ENCODE peak calls at places on chromosomes 13 and 19, in seven cellular contexts. L is GM23248, F is fibroblast of lung, J is brain microvascular endothelial cell, D is cardiac muscle cell, W is lower lobe of right lung, O is thoracic aorta. G is an unnamed sample.

GRCh38 chr13:22848539-22849052 is 332.2 kb upstream of the SGCG start:
- DNase-seq in F (no peak), J (no peak), W (no peak), O (no peak), D (no peak), L (no peak), G (peak)

GRCh38 chr19:33393286-33394005 is 19.9 kb downstream of the CEBPG start:
- DNase-seq in O (no peak), J (no peak), D (no peak), L (peak), F (no peak), W (peak), G (peak)

GRCh38 chr13:34207334-34207733 is 389.4 kb downstream of the RFC3 start:
- DNase-seq in L (peak), W (no peak), D (peak), J (peak), O (no peak), F (peak), G (peak)

GRCh38 chr19:10418281-10419199 is 1.8 kb upstream of the PDE4A start:
- DNase-seq in L (peak), D (peak), O (no peak), W (no peak), F (peak), J (no peak), G (peak)

GRCh38 chr19:11088508-11089253 is 582 bp upstream of the LDLR start:
- DNase-seq in O (no peak), D (no peak), F (no peak), W (no peak), J (no peak), L (peak), G (peak)

GRCh38 chr13:28282451-28282850 is 144.1 kb downstream of the PAN3 start:
- DNase-seq in F (no peak), J (no peak), W (no peak), O (no peak), D (no peak), L (no peak), G (no peak)

GRCh38 chr19:18322318-18322758 is 538 bp downstream of the LSM4 start:
- DNase-seq in W (peak), J (peak), O (no peak), D (peak), L (peak), F (peak), G (peak)

GRCh38 chr13:51906581-51906980 is 44.8 kb downstream of the CCDC70 start:
- DNase-seq in J (no peak), F (no peak), D (no peak), W (no peak), O (no peak), L (no peak), G (no peak)

GRCh38 chr19:495440-496332 is 600 bp upstream of the MADCAM1 start:
- DNase-seq in L (peak), O (no peak), F (peak), J (peak), D (peak), W (peak), G (no peak)

GRCh38 chr19:35522745-35523327 is 5.3 kb downstream of the SBSN start:
- DNase-seq in D (no peak), W (no peak), O (no peak), L (no peak), F (no peak), J (no peak), G (no peak)

GRCh38 chr19:30228113-30228725 is 144.0 kb upstream of the ZNF536 start:
- DNase-seq in F (no peak), W (no peak), D (no peak), J (no peak), O (no peak), L (peak), G (peak)

GRCh38 chr13:25783480-25784081 is 268.2 kb downstream of the SHISA2 start:
- DNase-seq in F (no peak), O (no peak), D (no peak), L (no peak), J (no peak), W (no peak), G (peak)

GRCh38 chr13:112596220-112596619 is 8.3 kb upstream of the TUBGCP3 start:
- DNase-seq in L (no peak), J (no peak), F (peak), O (no peak), W (no peak), D (peak), G (no peak)

GRCh38 chr13:46844431-46844830 is 47.5 kb upstream of the ESD start:
- DNase-seq in O (no peak), W (no peak), F (peak), J (no peak), D (no peak), L (no peak), G (no peak)

GRCh38 chr13:73336789-73337188 is 278.0 kb downstream of the KLF5 start:
- DNase-seq in L (no peak), D (no peak), F (peak), W (no peak), J (no peak), O (no peak), G (no peak)

GRCh38 chr19:3503036-3503572 is 2.6 kb upstream of the DOHH start:
- DNase-seq in J (no peak), W (no peak), F (peak), O (no peak), D (peak), L (peak), G (peak)

GRCh38 chr13:98174321-98174720 is 2.7 kb downstream of the RNF113B start:
- DNase-seq in D (no peak), W (no peak), O (no peak), F (peak), J (no peak), L (no peak), G (no peak)

GRCh38 chr19:46887240-46887782 is 26.5 kb downstream of the ARHGAP35 start:
- DNase-seq in W (no peak), L (peak), D (peak), F (peak), J (no peak), O (no peak), G (no peak)

GRCh38 chr13:42720116-42720857 is 61.1 kb upstream of the FAM216B start:
- DNase-seq in F (peak), O (no peak), J (peak), L (peak), D (peak), W (no peak), G (no peak)

GRCh38 chr19:15538774-15539173 is 30.4 kb downstream of the CYP4F22 start:
- DNase-seq in W (no peak), J (no peak), D (peak), F (no peak), L (no peak), O (no peak), G (no peak)

GRCh38 chr19:55253264-55253663 is 5.6 kb downstream of the PPP6R1 start:
- DNase-seq in W (no peak), L (no peak), O (no peak), J (no peak), D (no peak), F (no peak), G (no peak)

GRCh38 chr19:55249841-55250240 is 9.0 kb downstream of the PPP6R1 start:
- DNase-seq in D (no peak), L (no peak), O (no peak), J (no peak), W (no peak), F (no peak), G (no peak)

GRCh38 chr19:55250262-55251036 is 8.4 kb downstream of the PPP6R1 start:
- DNase-seq in O (no peak), L (no peak), J (no peak), F (no peak), D (no peak), W (no peak), G (no peak)

GRCh38 chr19:55252760-55253159 is 6.1 kb downstream of the PPP6R1 start:
- DNase-seq in L (no peak), D (no peak), F (no peak), J (no peak), W (no peak), O (no peak), G (no peak)

DNA sequence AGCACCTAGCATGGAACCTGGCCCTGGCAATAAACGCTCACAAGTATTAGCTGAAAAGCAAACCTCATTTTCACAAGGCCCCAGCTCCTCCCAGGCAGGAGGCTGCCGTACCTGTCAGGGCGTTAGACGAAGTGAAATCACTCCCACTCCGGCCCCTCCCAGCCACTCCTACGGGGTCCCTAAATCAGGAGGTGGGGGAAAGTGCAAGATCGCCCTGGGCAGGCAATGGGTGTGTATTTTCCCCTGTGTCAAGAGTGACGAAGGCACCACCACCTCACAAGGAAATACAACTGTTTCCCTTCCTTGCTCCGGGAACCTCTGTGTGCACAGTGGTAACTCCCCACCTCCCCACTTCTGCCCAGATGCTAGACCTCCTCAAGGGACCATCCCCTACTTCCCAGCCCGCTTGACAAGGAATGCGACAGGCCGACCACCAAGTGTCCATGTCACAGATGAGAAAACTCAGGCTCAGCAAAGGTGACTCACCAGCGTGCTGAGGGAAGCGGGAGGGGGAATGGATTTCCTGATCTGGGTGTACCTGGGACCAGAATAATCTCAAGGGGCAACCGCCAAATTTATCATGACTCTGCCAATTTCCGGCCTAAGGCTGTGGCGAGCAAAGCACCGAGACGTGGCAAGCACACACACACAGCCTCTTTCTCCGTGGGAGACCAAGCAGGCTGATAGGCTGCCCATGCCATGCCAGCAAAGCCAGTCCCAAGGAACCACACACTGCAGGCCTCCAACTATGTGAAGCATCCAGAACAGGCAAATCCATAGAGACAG is 7.3 kb downstream of the PPP6R1 start:
- DNase-seq in W (no peak), D (peak), L (peak), F (peak), O (no peak), J (peak), G (no peak)
- H3K27ac ChIP-seq in W (no peak), D (no peak), L (no peak), F (no peak), O (no peak), J (no peak), G (no peak)

GRCh38 chr13:44523176-44524017 is 52.7 kb downstream of the TSC22D1 start:
- DNase-seq in W (no peak), D (peak), O (no peak), J (peak), L (peak), F (peak), G (no peak)
- H3K27ac ChIP-seq in W (no peak), D (peak), O (peak), J (peak), L (peak), F (peak), G (no peak)

GRCh38 chr19:13104848-13105646 is 2.4 kb upstream of the LYL1 start:
- DNase-seq in J (no peak), L (no peak), D (no peak), F (no peak), O (no peak), W (peak), G (no peak)
- H3K27ac ChIP-seq in J (no peak), L (no peak), D (no peak), F (no peak), O (no peak), W (peak), G (no peak)

GRCh38 chr13:59318320-59318930 is 845.3 kb downstream of the DIAPH3 start:
- DNase-seq in L (peak), J (peak), O (no peak), D (peak), W (no peak), F (peak), G (peak)
- H3K27ac ChIP-seq in L (no peak), J (no peak), O (no peak), D (no peak), W (no peak), F (no peak), G (no peak)

G was measured in SJCRH30.